ENCODE peak calls at places on chromosome 5, in nine cellular contexts. G, S, M, W, D, P, V, I and Q are unnamed samples.

GRCh38 chr5:169706758-169707450 is 69.8 kb downstream of the DOCK2 start:
- DNase-seq in G (no peak), S (no peak), M (peak; percentile 65), W (no peak), D (no peak), P (peak; percentile 54), V (no peak), I (no peak), Q (no peak)

GRCh38 chr5:128081111-128081865 is 2.3 kb upstream of the SLC12A2 start:
- DNase-seq in G (peak; percentile 32), S (no peak), M (no peak), W (no peak), D (peak; percentile 14), P (peak; percentile 38), V (peak; percentile 59), I (no peak), Q (peak; percentile 47)

GRCh38 chr5:173029499-173029921 is 26.6 kb upstream of the CREBRF start:
- DNase-seq in G (no peak), S (no peak), M (no peak), W (no peak), D (no peak), P (no peak), V (no peak), I (no peak), Q (no peak)

GRCh38 chr5:122153774-122154173 is 24.4 kb downstream of the ZNF474 start:
- DNase-seq in G (no peak), S (no peak), M (peak; percentile 54), W (no peak), D (no peak), P (no peak), V (no peak), I (no peak), Q (no peak)

GRCh38 chr5:121691478-121691877 is 160.2 kb upstream of the FTMT start:
- DNase-seq in G (peak; percentile 93), S (no peak), M (no peak), W (no peak), D (no peak), P (peak; percentile 4), V (no peak), I (no peak), Q (no peak)

GRCh38 chr5:96885518-96886338 is 9.4 kb downstream of the ERAP2 start:
- DNase-seq in G (peak; percentile 51), S (no peak), M (peak; percentile 32), W (no peak), D (no peak), P (no peak), V (no peak), I (no peak), Q (no peak)

GRCh38 chr5:6467591-6467990 is 18.9 kb downstream of the UBE2QL1 start:
- DNase-seq in G (no peak), S (no peak), M (no peak), W (no peak), D (no peak), P (no peak), V (no peak), I (no peak), Q (no peak)

GRCh38 chr5:73861313-73861978 is 235.4 kb downstream of the ARHGEF28 start:
- DNase-seq in G (no peak), S (no peak), M (no peak), W (no peak), D (no peak), P (peak; percentile 11), V (no peak), I (no peak), Q (no peak)

GRCh38 chr5:172299916-172300439 is 16.4 kb upstream of the UBTD2 start:
- DNase-seq in G (peak; percentile 32), S (no peak), M (peak; percentile 57), W (no peak), D (no peak), P (peak; percentile 71), V (no peak), I (no peak), Q (no peak)

GRCh38 chr5:32297181-32298055 is 15.3 kb downstream of the MTMR12 start:
- DNase-seq in G (peak; percentile 56), S (no peak), M (no peak), W (no peak), D (no peak), P (no peak), V (no peak), I (no peak), Q (no peak)

GRCh38 chr5:14121552-14121951 is 21.6 kb upstream of the TRIO start:
- DNase-seq in G (no peak), S (no peak), M (no peak), W (no peak), D (no peak), P (no peak), V (no peak), I (no peak), Q (no peak)

GRCh38 chr5:116970318-116970717 is 395.7 kb upstream of the SEMA6A start:
- DNase-seq in G (no peak), S (no peak), M (no peak), W (no peak), D (peak; percentile 32), P (no peak), V (peak; percentile 33), I (no peak), Q (peak; percentile 89)

GRCh38 chr5:148952097-148952828 is 110.6 kb downstream of the SH3TC2 start:
- DNase-seq in G (no peak), S (no peak), M (no peak), W (no peak), D (no peak), P (no peak), V (no peak), I (no peak), Q (no peak)

GRCh38 chr5:124868661-124869060 is 122.2 kb upstream of the ZNF608 start:
- DNase-seq in G (no peak), S (no peak), M (peak; percentile 38), W (no peak), D (no peak), P (no peak), V (no peak), I (no peak), Q (no peak)

GRCh38 chr5:65455064-65455463 is 26.7 kb downstream of the ADAMTS6 start:
- DNase-seq in G (no peak), S (no peak), M (no peak), W (no peak), D (no peak), P (no peak), V (no peak), I (no peak), Q (no peak)

GRCh38 chr5:83724915-83725314 is 4.3 kb upstream of the HAPLN1 start:
- DNase-seq in G (no peak), S (no peak), M (no peak), W (no peak), D (no peak), P (no peak), V (no peak), I (no peak), Q (no peak)

GRCh38 chr5:10555134-10555733 is 8.6 kb upstream of the ANKRD33B start:
- DNase-seq in G (no peak), S (no peak), M (peak; percentile 83), W (no peak), D (no peak), P (peak; percentile 51), V (peak; percentile 88), I (no peak), Q (peak; percentile 75)

GRCh38 chr5:77638204-77638762 is at the start of gene OTP:
- DNase-seq in G (no peak), S (no peak), M (no peak), W (no peak), D (no peak), P (no peak), V (no peak), I (no peak), Q (peak; percentile 49)

GRCh38 chr5:137329581-137329980 is 169.5 kb downstream of the SPOCK1 start:
- DNase-seq in G (no peak), S (no peak), M (no peak), W (no peak), D (no peak), P (no peak), V (no peak), I (no peak), Q (no peak)

GRCh38 chr5:115800108-115800507 is 16.4 kb downstream of the CDO1 start:
- DNase-seq in G (no peak), S (no peak), M (no peak), W (no peak), D (no peak), P (no peak), V (no peak), I (no peak), Q (no peak)